ENCODE peak calls at places on chromosomes 12 and 14, in six cellular contexts. One of them, this sample, is unnamed.

GRCh38 chr14:86639146-86639545 is 1109.2 kb downstream of the FLRT2 start:
- DNase-seq in Daoy: no peak
- DNase-seq in thyroid gland: no peak
- DNase-seq in Karpas-422: no peak
- DNase-seq in dorsolateral prefrontal cortex: no peak
- DNase-seq in fibroblast of gingiva: peak
- DNase-seq in this sample: no peak

GRCh38 chr12:114166360-114166759 is 200.2 kb upstream of the RBM19 start:
- DNase-seq in dorsolateral prefrontal cortex: peak
- DNase-seq in Karpas-422: peak
- DNase-seq in thyroid gland: peak
- DNase-seq in Daoy: peak
- DNase-seq in fibroblast of gingiva: no peak
- DNase-seq in this sample: peak

GRCh38 chr14:20969336-20969735 is 14.0 kb downstream of the RNASE2 start:
- DNase-seq in Daoy: peak
- DNase-seq in dorsolateral prefrontal cortex: no peak
- DNase-seq in Karpas-422: no peak
- DNase-seq in thyroid gland: no peak
- DNase-seq in fibroblast of gingiva: no peak
- DNase-seq in this sample: no peak

GRCh38 chr12:93009533-93009932 is 80.4 kb upstream of the EEA1 start:
- DNase-seq in Daoy: no peak
- DNase-seq in Karpas-422: no peak
- DNase-seq in thyroid gland: no peak
- DNase-seq in dorsolateral prefrontal cortex: no peak
- DNase-seq in fibroblast of gingiva: no peak
- DNase-seq in this sample: no peak

GRCh38 chr12:13167226-13167625 is 29.3 kb upstream of the EMP1 start:
- DNase-seq in fibroblast of gingiva: no peak
- DNase-seq in Daoy: peak
- DNase-seq in Karpas-422: no peak
- DNase-seq in dorsolateral prefrontal cortex: no peak
- DNase-seq in thyroid gland: no peak
- DNase-seq in this sample: no peak

GRCh38 chr14:51394804-51395203 is 154.8 kb downstream of the TMX1 start:
- DNase-seq in dorsolateral prefrontal cortex: no peak
- DNase-seq in thyroid gland: no peak
- DNase-seq in Daoy: no peak
- DNase-seq in fibroblast of gingiva: no peak
- DNase-seq in Karpas-422: no peak
- DNase-seq in this sample: no peak

GRCh38 chr12:43816168-43816567 is 10.1 kb upstream of the TWF1 start:
- DNase-seq in Daoy: no peak
- DNase-seq in dorsolateral prefrontal cortex: no peak
- DNase-seq in fibroblast of gingiva: no peak
- DNase-seq in Karpas-422: no peak
- DNase-seq in thyroid gland: no peak
- DNase-seq in this sample: no peak

GRCh38 chr14:73789996-73790581 is 61.5 kb upstream of the PTGR2 start:
- DNase-seq in fibroblast of gingiva: peak
- DNase-seq in Daoy: peak
- DNase-seq in dorsolateral prefrontal cortex: peak
- DNase-seq in thyroid gland: peak
- DNase-seq in Karpas-422: peak
- DNase-seq in this sample: peak

GRCh38 chr12:17928708-17929366 is 161.2 kb downstream of the RERGL start:
- DNase-seq in fibroblast of gingiva: peak
- DNase-seq in thyroid gland: no peak
- DNase-seq in dorsolateral prefrontal cortex: no peak
- DNase-seq in Daoy: peak
- DNase-seq in Karpas-422: no peak
- DNase-seq in this sample: no peak

GRCh38 chr14:81517798-81518398 is 15.8 kb downstream of the SEL1L start:
- DNase-seq in dorsolateral prefrontal cortex: no peak
- DNase-seq in Karpas-422: no peak
- DNase-seq in thyroid gland: no peak
- DNase-seq in Daoy: no peak
- DNase-seq in fibroblast of gingiva: peak
- DNase-seq in this sample: no peak

GRCh38 chr12:51430196-51430895 is 5.7 kb downstream of the SLC4A8 start:
- DNase-seq in thyroid gland: no peak
- DNase-seq in fibroblast of gingiva: no peak
- DNase-seq in Daoy: no peak
- DNase-seq in Karpas-422: peak
- DNase-seq in dorsolateral prefrontal cortex: no peak
- DNase-seq in this sample: no peak

GRCh38 chr12:79597910-79598309 is 92.9 kb downstream of the PAWR start:
- DNase-seq in fibroblast of gingiva: no peak
- DNase-seq in dorsolateral prefrontal cortex: no peak
- DNase-seq in thyroid gland: no peak
- DNase-seq in Daoy: no peak
- DNase-seq in Karpas-422: no peak
- DNase-seq in this sample: no peak

GRCh38 chr12:104630230-104630670 is 173.5 kb downstream of the CHST11 start:
- DNase-seq in dorsolateral prefrontal cortex: no peak
- DNase-seq in Daoy: no peak
- DNase-seq in thyroid gland: no peak
- DNase-seq in fibroblast of gingiva: no peak
- DNase-seq in Karpas-422: no peak
- DNase-seq in this sample: no peak

GRCh38 chr14:75252254-75252837 is 26.3 kb upstream of the FOS start:
- DNase-seq in fibroblast of gingiva: no peak
- DNase-seq in thyroid gland: no peak
- DNase-seq in Daoy: no peak
- DNase-seq in Karpas-422: no peak
- DNase-seq in dorsolateral prefrontal cortex: no peak
- DNase-seq in this sample: no peak

GRCh38 chr14:67680121-67680602 is 5.7 kb upstream of the VTI1B start:
- DNase-seq in fibroblast of gingiva: peak
- DNase-seq in Daoy: peak
- DNase-seq in dorsolateral prefrontal cortex: no peak
- DNase-seq in Karpas-422: no peak
- DNase-seq in thyroid gland: no peak
- DNase-seq in this sample: no peak

GRCh38 chr12:39443704-39444234 is 849 bp upstream of the KIF21A start:
- DNase-seq in Daoy: peak
- DNase-seq in dorsolateral prefrontal cortex: no peak
- DNase-seq in fibroblast of gingiva: no peak
- DNase-seq in thyroid gland: no peak
- DNase-seq in Karpas-422: no peak
- DNase-seq in this sample: no peak

GRCh38 chr14:51225751-51226150 is 14.3 kb upstream of the TMX1 start:
- DNase-seq in dorsolateral prefrontal cortex: no peak
- DNase-seq in fibroblast of gingiva: peak
- DNase-seq in Karpas-422: no peak
- DNase-seq in Daoy: no peak
- DNase-seq in thyroid gland: no peak
- DNase-seq in this sample: no peak

GRCh38 chr14:104600141-104600643 is 4.4 kb downstream of the TMEM179 start:
- DNase-seq in fibroblast of gingiva: no peak
- DNase-seq in thyroid gland: no peak
- DNase-seq in Daoy: peak
- DNase-seq in Karpas-422: peak
- DNase-seq in dorsolateral prefrontal cortex: peak
- DNase-seq in this sample: peak

GRCh38 chr12:90910958-90911357 is 44.0 kb downstream of the CCER1 start:
- DNase-seq in Daoy: no peak
- DNase-seq in Karpas-422: no peak
- DNase-seq in dorsolateral prefrontal cortex: no peak
- DNase-seq in thyroid gland: no peak
- DNase-seq in fibroblast of gingiva: no peak
- DNase-seq in this sample: no peak

GRCh38 chr12:99455350-99456037 is 192.1 kb upstream of the GARIN6 start:
- DNase-seq in Daoy: peak
- DNase-seq in Karpas-422: no peak
- DNase-seq in dorsolateral prefrontal cortex: no peak
- DNase-seq in fibroblast of gingiva: peak
- DNase-seq in thyroid gland: no peak
- DNase-seq in this sample: no peak

GRCh38 chr12:13135336-13136178 is 32.1 kb upstream of the GSG1 start:
- DNase-seq in dorsolateral prefrontal cortex: no peak
- DNase-seq in fibroblast of gingiva: peak
- DNase-seq in Daoy: peak
- DNase-seq in Karpas-422: no peak
- DNase-seq in thyroid gland: peak
- DNase-seq in this sample: peak